ENCODE peak calls at places on chromosome 19, in six cellular contexts. One of them, this sample, is unnamed.

GRCh38 chr19:10009269-10009665 is 1.0 kb downstream of the COL5A3 start:
- DNase-seq in NCI-H774: no peak
- DNase-seq in NCI-H1105: no peak
- DNase-seq in activated CD4-positive, alpha-beta T cell treated with anti-CD3 and anti-CD28 coated beads for 1 hour: peak; percentile 11
- DNase-seq in RPMI7951: peak; percentile 88
- DNase-seq in head of caudate nucleus: no peak
- DNase-seq in this sample: no peak

GRCh38 chr19:3396881-3397265 is 30.5 kb downstream of the NFIC start:
- DNase-seq in NCI-H774: no peak
- DNase-seq in NCI-H1105: no peak
- DNase-seq in activated CD4-positive, alpha-beta T cell treated with anti-CD3 and anti-CD28 coated beads for 1 hour: no peak
- DNase-seq in RPMI7951: no peak
- DNase-seq in head of caudate nucleus: no peak
- DNase-seq in this sample: no peak

GRCh38 chr19:45164577-45165335 is 4.0 kb upstream of the NKPD1 start:
- DNase-seq in NCI-H774: no peak
- DNase-seq in NCI-H1105: no peak
- DNase-seq in activated CD4-positive, alpha-beta T cell treated with anti-CD3 and anti-CD28 coated beads for 1 hour: no peak
- DNase-seq in RPMI7951: peak; percentile 51
- DNase-seq in head of caudate nucleus: no peak
- DNase-seq in this sample: peak; percentile 30

GRCh38 chr19:18610556-18611326 is 1.9 kb upstream of the TMEM59L start:
- DNase-seq in NCI-H774: no peak
- DNase-seq in NCI-H1105: no peak
- DNase-seq in activated CD4-positive, alpha-beta T cell treated with anti-CD3 and anti-CD28 coated beads for 1 hour: no peak
- DNase-seq in RPMI7951: no peak
- DNase-seq in head of caudate nucleus: no peak
- DNase-seq in this sample: no peak

GRCh38 chr19:16897572-16898056 is 8.8 kb downstream of the F2RL3 start:
- DNase-seq in NCI-H774: no peak
- DNase-seq in NCI-H1105: no peak
- DNase-seq in activated CD4-positive, alpha-beta T cell treated with anti-CD3 and anti-CD28 coated beads for 1 hour: no peak
- DNase-seq in RPMI7951: no peak
- DNase-seq in head of caudate nucleus: no peak
- DNase-seq in this sample: no peak

GRCh38 chr19:35122687-35123551 is 7.3 kb downstream of the FXYD3 start:
- DNase-seq in NCI-H774: no peak
- DNase-seq in NCI-H1105: no peak
- DNase-seq in activated CD4-positive, alpha-beta T cell treated with anti-CD3 and anti-CD28 coated beads for 1 hour: no peak
- DNase-seq in RPMI7951: no peak
- DNase-seq in head of caudate nucleus: no peak
- DNase-seq in this sample: no peak

GRCh38 chr19:13024126-13024957 is 29.1 kb downstream of the NFIX start:
- DNase-seq in NCI-H774: no peak
- DNase-seq in NCI-H1105: peak; percentile 39
- DNase-seq in activated CD4-positive, alpha-beta T cell treated with anti-CD3 and anti-CD28 coated beads for 1 hour: no peak
- DNase-seq in RPMI7951: no peak
- DNase-seq in head of caudate nucleus: peak; percentile 39
- DNase-seq in this sample: no peak

GRCh38 chr19:49106648-49107135 is 7.5 kb upstream of the LIN7B start:
- DNase-seq in NCI-H774: peak; percentile 3
- DNase-seq in NCI-H1105: peak; percentile 20
- DNase-seq in activated CD4-positive, alpha-beta T cell treated with anti-CD3 and anti-CD28 coated beads for 1 hour: peak; percentile 53
- DNase-seq in RPMI7951: peak; percentile 53
- DNase-seq in head of caudate nucleus: peak; percentile 64
- DNase-seq in this sample: peak; percentile 7

GRCh38 chr19:17579523-17580244 is 24.2 kb downstream of the COLGALT1 start:
- DNase-seq in NCI-H774: peak; percentile 17
- DNase-seq in NCI-H1105: no peak
- DNase-seq in activated CD4-positive, alpha-beta T cell treated with anti-CD3 and anti-CD28 coated beads for 1 hour: no peak
- DNase-seq in RPMI7951: peak; percentile 45
- DNase-seq in head of caudate nucleus: no peak
- DNase-seq in this sample: no peak

GRCh38 chr19:40245506-40246128 is 19.1 kb upstream of the CCNP start:
- DNase-seq in NCI-H774: no peak
- DNase-seq in NCI-H1105: no peak
- DNase-seq in activated CD4-positive, alpha-beta T cell treated with anti-CD3 and anti-CD28 coated beads for 1 hour: no peak
- DNase-seq in RPMI7951: no peak
- DNase-seq in head of caudate nucleus: no peak
- DNase-seq in this sample: no peak

GRCh38 chr19:51472607-51473006 is 5.7 kb upstream of the CEACAM18 start:
- DNase-seq in NCI-H774: no peak
- DNase-seq in NCI-H1105: no peak
- DNase-seq in activated CD4-positive, alpha-beta T cell treated with anti-CD3 and anti-CD28 coated beads for 1 hour: no peak
- DNase-seq in RPMI7951: no peak
- DNase-seq in head of caudate nucleus: no peak
- DNase-seq in this sample: no peak

GRCh38 chr19:30649934-30650614 is 277.9 kb downstream of the ZNF536 start:
- DNase-seq in NCI-H774: peak; percentile 9
- DNase-seq in NCI-H1105: peak; percentile 91
- DNase-seq in activated CD4-positive, alpha-beta T cell treated with anti-CD3 and anti-CD28 coated beads for 1 hour: no peak
- DNase-seq in RPMI7951: peak; percentile 40
- DNase-seq in head of caudate nucleus: no peak
- DNase-seq in this sample: peak; percentile 53

GRCh38 chr19:15248106-15248505 is 15.9 kb upstream of the EPHX3 start:
- DNase-seq in NCI-H774: no peak
- DNase-seq in NCI-H1105: no peak
- DNase-seq in activated CD4-positive, alpha-beta T cell treated with anti-CD3 and anti-CD28 coated beads for 1 hour: no peak
- DNase-seq in RPMI7951: peak; percentile 23
- DNase-seq in head of caudate nucleus: no peak
- DNase-seq in this sample: no peak

GRCh38 chr19:36009220-36009619 is 607 bp upstream of the SYNE4 start:
- DNase-seq in NCI-H774: peak; percentile 47
- DNase-seq in NCI-H1105: peak; percentile 41
- DNase-seq in activated CD4-positive, alpha-beta T cell treated with anti-CD3 and anti-CD28 coated beads for 1 hour: no peak
- DNase-seq in RPMI7951: peak; percentile 67
- DNase-seq in head of caudate nucleus: peak; percentile 67
- DNase-seq in this sample: no peak

This sample was measured in kidney glomerular epithelial cell.